ENCODE peak calls at places on chromosomes 5 and 9, in six cellular contexts. H is Right ventricle myocardium superior; B is heart right ventricle; L is CD4-positive, CD25-positive, alpha-beta regulatory T cell; F is spleen; G is transverse colon. C is an unnamed sample.

GRCh38 chr9:105219291-105219805 is 25.1 kb upstream of the SLC44A1 start:
- DNase-seq in F (no peak), H (no peak), L (no peak), B (no peak), G (no peak), C (no peak)

GRCh38 chr9:90783964-90784363 is 17.7 kb upstream of the SYK start:
- DNase-seq in L (no peak), B (no peak), F (no peak), G (no peak), H (no peak), C (no peak)

GRCh38 chr5:17252543-17252942 is 35.1 kb downstream of the BASP1 start:
- DNase-seq in L (no peak), B (no peak), F (no peak), G (no peak), H (no peak), C (no peak)

GRCh38 chr9:95181226-95181818 is 136.2 kb downstream of the FANCC start:
- DNase-seq in L (no peak), G (no peak), B (no peak), H (no peak), F (no peak), C (no peak)

GRCh38 chr5:112419596-112420110 is 576 bp upstream of the EPB41L4A start:
- DNase-seq in L (no peak), G (peak), H (peak), B (peak), F (peak), C (peak)

GRCh38 chr5:64923151-64923685 is 154.5 kb downstream of the CWC27 start:
- DNase-seq in L (no peak), B (no peak), G (no peak), H (no peak), F (no peak), C (no peak)

GRCh38 chr9:89891221-89892052 is 286.6 kb downstream of the GADD45G start:
- DNase-seq in B (peak), F (peak), G (peak), L (no peak), H (peak), C (no peak)

GRCh38 chr9:4550777-4551476 is 60.7 kb downstream of the SLC1A1 start:
- DNase-seq in G (no peak), F (no peak), L (no peak), H (no peak), B (no peak), C (no peak)

GRCh38 chr5:116652196-116652729 is 77.6 kb upstream of the SEMA6A start:
- DNase-seq in H (peak), B (peak), G (no peak), F (no peak), L (no peak), C (peak)

GRCh38 chr5:150284311-150284710 is 5.3 kb downstream of the CAMK2A start:
- DNase-seq in H (no peak), F (peak), B (no peak), G (no peak), L (no peak), C (no peak)

GRCh38 chr5:65334077-65334476 is 147.6 kb downstream of the ADAMTS6 start:
- DNase-seq in G (peak), L (no peak), H (no peak), B (no peak), F (no peak), C (no peak)

GRCh38 chr9:114487607-114488300 is 17.5 kb downstream of the WHRN start:
- DNase-seq in B (peak), L (peak), G (peak), F (peak), H (no peak), C (no peak)

GRCh38 chr9:4196376-4196775 is 103.5 kb downstream of the GLIS3 start:
- DNase-seq in L (no peak), B (no peak), F (no peak), G (no peak), H (no peak), C (no peak)

GRCh38 chr5:1658665-1659064 is 134.9 kb upstream of the LPCAT1 start:
- DNase-seq in G (no peak), H (peak), B (no peak), L (no peak), F (no peak), C (peak)

GRCh38 chr5:56259002-56259511 is 25.9 kb upstream of the ANKRD55 start:
- DNase-seq in H (no peak), G (no peak), B (no peak), F (no peak), L (no peak), C (no peak)

GRCh38 chr9:124285903-124286291 is 28.1 kb downstream of the NEK6 start:
- DNase-seq in F (peak), H (peak), L (no peak), B (peak), G (peak), C (no peak)

GRCh38 chr5:128842241-128842640 is 123.0 kb upstream of the SLC27A6 start:
- DNase-seq in G (no peak), B (no peak), L (no peak), H (no peak), F (no peak), C (no peak)

GRCh38 chr9:133731876-133732321 is 6.3 kb downstream of the SARDH start:
- DNase-seq in B (no peak), H (peak), L (no peak), G (no peak), F (no peak), C (peak)

GRCh38 chr9:135666534-135667402 is 3.7 kb downstream of the LCN9 start:
- DNase-seq in B (no peak), F (peak), L (no peak), H (no peak), G (no peak), C (peak)

GRCh38 chr9:128946945-128947422 is 419 bp downstream of the DOLK start:
- DNase-seq in L (no peak), B (peak), F (no peak), H (no peak), G (peak), C (peak)

GRCh38 chr9:114278881-114279570 is 43.9 kb upstream of the ORM1 start:
- DNase-seq in B (no peak), L (no peak), H (no peak), F (peak), G (no peak), C (peak)

GRCh38 chr9:18485691-18486090 is 11.7 kb downstream of the ADAMTSL1 start:
- DNase-seq in B (no peak), F (no peak), L (no peak), H (no peak), G (no peak), C (no peak)

GRCh38 chr5:167822241-167822640 is 469.2 kb upstream of the WWC1 start:
- DNase-seq in L (no peak), F (no peak), G (no peak), H (no peak), B (no peak), C (no peak)

GRCh38 chr9:92482336-92482735 is at the start of gene ASPN:
- DNase-seq in F (no peak), G (no peak), H (no peak), B (peak), L (no peak), C (no peak)

GRCh38 chr9:22813520-22813919 is 366.9 kb downstream of the DMRTA1 start:
- DNase-seq in G (no peak), B (no peak), H (no peak), L (no peak), F (no peak), C (no peak)

GRCh38 chr9:127450170-127450830 is 906 bp downstream of the RPL12 start:
- DNase-seq in B (no peak), H (peak), L (peak), F (no peak), G (no peak), C (no peak)

GRCh38 chr9:126700296-126700695 is 86.6 kb downstream of the LMX1B start:
- DNase-seq in G (no peak), L (no peak), B (no peak), F (peak), H (no peak), C (no peak)